ENCODE peak calls at places on chromosomes 4 and X, in eight cellular contexts. T is foreskin fibroblast, Z is BJ, P is aorta, C is mammary epithelial cell, Y is astrocyte of the spinal cord, R is AG09309, H is HAP-1. G is an unnamed sample.

GRCh38 chrX:21194526-21194925 is 179.7 kb upstream of the CNKSR2 start:
- DNase-seq in T (no peak), Z (no peak), P (no peak), C (no peak), Y (no peak), R (no peak), H (no peak), G (no peak)

GRCh38 chrX:38627683-38628082 is 66.3 kb downstream of the TSPAN7 start:
- DNase-seq in T (peak; percentile 2), Z (no peak), P (no peak), C (peak; percentile 19), Y (peak; percentile 4), R (no peak), H (peak; percentile 29), G (no peak)

GRCh38 chr4:81021995-81022394 is 8.5 kb upstream of the BMP3 start:
- DNase-seq in T (no peak), Z (no peak), P (no peak), C (no peak), Y (no peak), R (no peak), H (no peak), G (no peak)

GRCh38 chr4:15702941-15703403 is at the start of gene BST1:
- DNase-seq in T (peak; percentile 74), Z (no peak), P (peak; percentile 88), C (peak; percentile 23), Y (peak; percentile 68), R (no peak), H (peak; percentile 27), G (no peak)

GRCh38 chr4:85393201-85393600 is 81.7 kb upstream of the ARHGAP24 start:
- DNase-seq in T (no peak), Z (no peak), P (no peak), C (no peak), Y (no peak), R (no peak), H (no peak), G (no peak)

GRCh38 chr4:100269446-100269845 is 79.2 kb upstream of the DDIT4L start:
- DNase-seq in T (no peak), Z (no peak), P (no peak), C (no peak), Y (no peak), R (no peak), H (peak; percentile 62), G (no peak)

GRCh38 chr4:48212165-48212564 is 57.5 kb downstream of the TEC start:
- DNase-seq in T (no peak), Z (no peak), P (no peak), C (no peak), Y (no peak), R (no peak), H (no peak), G (no peak)

GRCh38 chr4:106287353-106287969 is 28.5 kb downstream of the TBCK start:
- DNase-seq in T (peak; percentile 91), Z (peak; percentile 60), P (no peak), C (peak; percentile 82), Y (peak; percentile 90), R (peak; percentile 31), H (no peak), G (no peak)

GRCh38 chr4:8557151-8558076 is 22.8 kb upstream of the GPR78 start:
- DNase-seq in T (no peak), Z (no peak), P (no peak), C (no peak), Y (no peak), R (no peak), H (no peak), G (no peak)

GRCh38 chr4:2159931-2160330 is 82.0 kb downstream of the HAUS3 start:
- DNase-seq in T (no peak), Z (no peak), P (no peak), C (no peak), Y (no peak), R (no peak), H (no peak), G (no peak)

GRCh38 chrX:72569786-72570185 is 2.9 kb downstream of the HDAC8 start:
- DNase-seq in T (peak; percentile 72), Z (no peak), P (no peak), C (peak; percentile 67), Y (peak; percentile 85), R (peak; percentile 32), H (no peak), G (no peak)

GRCh38 chr4:186762865-186763264 is 39.2 kb upstream of the FAT1 start:
- DNase-seq in T (no peak), Z (no peak), P (no peak), C (no peak), Y (no peak), R (no peak), H (no peak), G (no peak)

GRCh38 chr4:106676173-106676921 is 307.8 kb upstream of the GIMD1 start:
- DNase-seq in T (peak; percentile 75), Z (no peak), P (no peak), C (peak; percentile 88), Y (peak; percentile 15), R (peak; percentile 69), H (no peak), G (no peak)

GRCh38 chrX:107826286-107827136 is 845 bp downstream of the MID2 start:
- DNase-seq in T (peak; percentile 60), Z (no peak), P (peak; percentile 51), C (peak; percentile 41), Y (peak; percentile 33), R (no peak), H (peak; percentile 53), G (no peak)

GRCh38 chr4:83535520-83535944 is 376 bp upstream of the GPAT3 start:
- DNase-seq in T (peak; percentile 81), Z (no peak), P (peak; percentile 56), C (peak; percentile 78), Y (peak; percentile 77), R (no peak), H (peak; percentile 16), G (no peak)

GRCh38 chr4:103207673-103208072 is 9.5 kb upstream of the CENPE start:
- DNase-seq in T (no peak), Z (no peak), P (no peak), C (peak; percentile 18), Y (no peak), R (no peak), H (no peak), G (no peak)

GRCh38 chrX:10794203-10794630 is 173.8 kb upstream of the MID1 start:
- DNase-seq in T (peak; percentile 11), Z (no peak), P (no peak), C (peak; percentile 74), Y (no peak), R (no peak), H (no peak), G (no peak)

GRCh38 chrX:39782276-39782675 is 315.5 kb downstream of the BCOR start:
- DNase-seq in T (no peak), Z (no peak), P (no peak), C (no peak), Y (no peak), R (no peak), H (no peak), G (no peak)

GRCh38 chrX:79325263-79325958 is 41.7 kb downstream of the ITM2A start:
- DNase-seq in T (no peak), Z (no peak), P (no peak), C (no peak), Y (no peak), R (no peak), H (peak; percentile 52), G (no peak)

GRCh38 chr4:112511294-112512118 is 4.5 kb downstream of the NEUROG2 start:
- DNase-seq in T (no peak), Z (no peak), P (no peak), C (no peak), Y (no peak), R (no peak), H (no peak), G (no peak)

GRCh38 chr4:171524913-171525312 is 288.3 kb upstream of the GALNTL6 start:
- DNase-seq in T (no peak), Z (no peak), P (no peak), C (no peak), Y (no peak), R (no peak), H (no peak), G (no peak)

GRCh38 chr4:95548738-95549245 is at the start of gene UNC5C:
- DNase-seq in T (peak; percentile 28), Z (no peak), P (peak; percentile 85), C (peak; percentile 83), Y (peak; percentile 64), R (no peak), H (peak; percentile 14), G (no peak)

GRCh38 chr4:44651425-44651824 is at the start of gene YIPF7:
- DNase-seq in T (no peak), Z (no peak), P (no peak), C (no peak), Y (no peak), R (no peak), H (no peak), G (no peak)

GRCh38 chr4:168208957-168209614 is 109.5 kb downstream of the DDX60 start:
- DNase-seq in T (no peak), Z (no peak), P (no peak), C (no peak), Y (no peak), R (no peak), H (no peak), G (no peak)

GRCh38 chr4:169033660-169034059 is 23.6 kb upstream of the CBR4 start:
- DNase-seq in T (no peak), Z (no peak), P (no peak), C (peak; percentile 70), Y (no peak), R (no peak), H (peak; percentile 50), G (peak; percentile 74)

GRCh38 chr4:154332681-154333421 is 158.7 kb downstream of the DCHS2 start:
- DNase-seq in T (peak; percentile 16), Z (no peak), P (peak; percentile 47), C (no peak), Y (no peak), R (no peak), H (no peak), G (no peak)

GRCh38 chrX:69025802-69026301 is 139.4 kb downstream of the PJA1 start:
- DNase-seq in T (no peak), Z (no peak), P (no peak), C (peak; percentile 91), Y (peak; percentile 27), R (peak; percentile 11), H (no peak), G (peak; percentile 71)

GRCh38 chr4:147943159-147943638 is 211.3 kb downstream of the ARHGAP10 start:
- DNase-seq in T (no peak), Z (no peak), P (no peak), C (no peak), Y (no peak), R (no peak), H (no peak), G (no peak)
- H3K4me3 ChIP-seq in T (no peak overlapping the region), Z (no peak overlapping the region), P (no peak overlapping the region), C (no peak overlapping the region), Y (no peak overlapping the region), R (no peak overlapping the region), H (no peak overlapping the region), G (no peak overlapping the region)

GRCh38 chr4:56106755-56107154 is 158.0 kb downstream of the CEP135 start:
- DNase-seq in T (no peak), Z (no peak), P (no peak), C (no peak), Y (no peak), R (no peak), H (no peak), G (no peak)
- H3K4me3 ChIP-seq in T (no peak overlapping the region), Z (no peak overlapping the region), P (no peak overlapping the region), C (no peak overlapping the region), Y (no peak overlapping the region), R (no peak overlapping the region), H (no peak overlapping the region), G (no peak overlapping the region)

GRCh38 chrX:70456256-70456655 is 11.6 kb downstream of the DLG3 start:
- DNase-seq in T (no peak), Z (no peak), P (no peak), C (no peak), Y (no peak), R (no peak), H (no peak), G (no peak)
- H3K4me3 ChIP-seq in T (peak overlapping the region; percentile 68), Z (no peak overlapping the region), P (no peak overlapping the region), C (no peak overlapping the region), Y (peak overlapping the region; percentile 53), R (no peak overlapping the region), H (peak overlapping the region; percentile 82), G (peak overlapping the region; percentile 60)

GRCh38 chrX:48831136-48831908 is 4.1 kb downstream of the PCSK1N start:
- DNase-seq in T (no peak), Z (no peak), P (no peak), C (no peak), Y (no peak), R (no peak), H (no peak), G (no peak)
- H3K4me3 ChIP-seq in T (no peak overlapping the region), Z (no peak overlapping the region), P (no peak overlapping the region), C (no peak overlapping the region), Y (no peak overlapping the region), R (no peak overlapping the region), H (no peak overlapping the region), G (no peak overlapping the region)

G was measured in RWPE2.